ENCODE peak calls at places on chromosomes 12 and 14, in eight cellular contexts. R is GM10248, E is lower leg skin, L is cardiac fibroblast, N is left ventricle myocardium inferior, Q is heart left ventricle, Z is WERI-Rb-1, O is foreskin fibroblast. D is an unnamed sample.

GRCh38 chr14:88834883-88835431 is 10.5 kb downstream of the TTC8 start:
- DNase-seq in R (no peak), E (no peak), L (peak), N (no peak), Q (no peak), Z (no peak), O (peak), D (no peak)

GRCh38 chr12:101954681-101955080 is 77.3 kb downstream of the DRAM1 start:
- DNase-seq in R (no peak), E (no peak), L (no peak), N (no peak), Q (no peak), Z (no peak), O (no peak), D (no peak)

GRCh38 chr12:101415228-101415627 is 7.7 kb upstream of the ARL1 start:
- DNase-seq in R (no peak), E (no peak), L (no peak), N (no peak), Q (no peak), Z (no peak), O (no peak), D (no peak)

GRCh38 chr12:12726543-12727093 is 9.4 kb downstream of the CDKN1B start:
- DNase-seq in R (no peak), E (no peak), L (peak), N (no peak), Q (no peak), Z (no peak), O (peak), D (peak)

GRCh38 chr12:24714237-24714636 is 234.7 kb downstream of the BCAT1 start:
- DNase-seq in R (no peak), E (no peak), L (no peak), N (no peak), Q (no peak), Z (no peak), O (no peak), D (no peak)

GRCh38 chr14:93094121-93094918 is 21.4 kb downstream of the ITPK1 start:
- DNase-seq in R (no peak), E (no peak), L (no peak), N (no peak), Q (no peak), Z (no peak), O (no peak), D (no peak)

GRCh38 chr14:33280646-33281045 is 342.0 kb downstream of the NPAS3 start:
- DNase-seq in R (no peak), E (no peak), L (peak), N (no peak), Q (no peak), Z (no peak), O (no peak), D (peak)

GRCh38 chr14:89564291-89564957 is 147.4 kb upstream of the FOXN3 start:
- DNase-seq in R (no peak), E (no peak), L (no peak), N (no peak), Q (no peak), Z (no peak), O (no peak), D (no peak)

GRCh38 chr12:104827587-104827986 is 130.5 kb downstream of the SLC41A2 start:
- DNase-seq in R (no peak), E (no peak), L (peak), N (no peak), Q (no peak), Z (no peak), O (no peak), D (peak)

GRCh38 chr12:94171595-94171930 is 23.2 kb downstream of the PLXNC1 start:
- DNase-seq in R (no peak), E (no peak), L (peak), N (no peak), Q (no peak), Z (no peak), O (no peak), D (no peak)

GRCh38 chr12:25855716-25856115 is 102.8 kb upstream of the RASSF8 start:
- DNase-seq in R (no peak), E (no peak), L (peak), N (no peak), Q (no peak), Z (no peak), O (peak), D (no peak)

GRCh38 chr14:25032092-25032784 is 17.7 kb downstream of the STXBP6 start:
- DNase-seq in R (no peak), E (no peak), L (no peak), N (no peak), Q (no peak), Z (no peak), O (no peak), D (peak)

GRCh38 chr14:88463318-88463717 is 77.9 kb downstream of the SPATA7 start:
- DNase-seq in R (peak), E (no peak), L (peak), N (no peak), Q (no peak), Z (peak), O (no peak), D (peak)

GRCh38 chr14:22472466-22472865 is 116.6 kb downstream of the DAD1 start:
- DNase-seq in R (no peak), E (no peak), L (no peak), N (no peak), Q (no peak), Z (peak), O (no peak), D (no peak)

GRCh38 chr12:85835417-85835809 is 796 bp downstream of the RASSF9 start:
- DNase-seq in R (no peak), E (no peak), L (peak), N (no peak), Q (no peak), Z (no peak), O (peak), D (no peak)

GRCh38 chr14:52365071-52365470 is 51.0 kb downstream of the PTGER2 start:
- DNase-seq in R (no peak), E (no peak), L (peak), N (no peak), Q (no peak), Z (no peak), O (peak), D (no peak)

GRCh38 chr14:58955294-58955821 is 233.1 kb upstream of the DAAM1 start:
- DNase-seq in R (peak), E (no peak), L (no peak), N (no peak), Q (no peak), Z (no peak), O (no peak), D (no peak)

GRCh38 chr14:102516531-102517411 is 7.2 kb upstream of the ANKRD9 start:
- DNase-seq in R (peak), E (peak), L (peak), N (peak), Q (peak), Z (peak), O (no peak), D (peak)

GRCh38 chr12:82835217-82835616 is 148.5 kb downstream of the TMTC2 start:
- DNase-seq in R (no peak), E (no peak), L (peak), N (no peak), Q (no peak), Z (no peak), O (peak), D (no peak)

GRCh38 chr12:110270125-110270962 is 10.7 kb upstream of the ATP2A2 start:
- DNase-seq in R (no peak), E (peak), L (peak), N (peak), Q (peak), Z (peak), O (peak), D (no peak)

GRCh38 chr12:31961137-31961536 is 1.9 kb downstream of the RESF1 start:
- DNase-seq in R (no peak), E (no peak), L (no peak), N (no peak), Q (no peak), Z (no peak), O (no peak), D (no peak)

GRCh38 chr14:104109731-104110361 is 24.3 kb downstream of the ASPG start:
- DNase-seq in R (no peak), E (peak), L (no peak), N (peak), Q (peak), Z (peak), O (no peak), D (no peak)

GRCh38 chr14:30125322-30125944 is 197.8 kb upstream of the PRKD1 start:
- DNase-seq in R (no peak), E (no peak), L (peak), N (no peak), Q (no peak), Z (no peak), O (no peak), D (no peak)

GRCh38 chr14:71471604-71472003 is 460.6 kb upstream of the RGS6 start:
- DNase-seq in R (no peak), E (no peak), L (no peak), N (no peak), Q (no peak), Z (no peak), O (no peak), D (no peak)

GRCh38 chr12:19211802-19212201 is 82.3 kb downstream of the PLEKHA5 start:
- DNase-seq in R (no peak), E (no peak), L (no peak), N (no peak), Q (no peak), Z (no peak), O (no peak), D (no peak)
- TF ChIP-seq CTCF in R (no peak), E (no peak), L (no peak), N (no peak), Q (no peak), Z (no peak), O (no peak), D (no peak)

GRCh38 chr12:29402437-29402836 is 21.5 kb upstream of the ERGIC2 start:
- DNase-seq in R (no peak), E (no peak), L (no peak), N (no peak), Q (no peak), Z (no peak), O (no peak), D (no peak)

GRCh38 chr12:29395356-29395755 is 14.4 kb upstream of the ERGIC2 start:
- DNase-seq in R (no peak), E (no peak), L (no peak), N (no peak), Q (no peak), Z (no peak), O (no peak), D (no peak)

GRCh38 chr12:29403991-29404390 is 23.0 kb upstream of the ERGIC2 start:
- DNase-seq in R (no peak), E (no peak), L (no peak), N (no peak), Q (no peak), Z (no peak), O (no peak), D (no peak)

GRCh38 chr12:29396774-29397173 is 15.8 kb upstream of the ERGIC2 start:
- DNase-seq in R (no peak), E (no peak), L (peak), N (no peak), Q (no peak), Z (no peak), O (no peak), D (no peak)

GRCh38 chr12:29398495-29398894 is 17.5 kb upstream of the ERGIC2 start:
- DNase-seq in R (peak), E (no peak), L (no peak), N (no peak), Q (no peak), Z (no peak), O (no peak), D (no peak)
- TF ChIP-seq CTCF in R (no peak), E (no peak), L (no peak), N (no peak), Q (no peak), Z (no peak), O (no peak), D (no peak)

GRCh38 chr14:37563189-37563588 is 31.9 kb downstream of the FOXA1 start:
- DNase-seq in R (no peak), E (no peak), L (no peak), N (no peak), Q (no peak), Z (no peak), O (no peak), D (no peak)

GRCh38 chr14:37571391-37571790 is 23.7 kb downstream of the FOXA1 start:
- DNase-seq in R (no peak), E (no peak), L (no peak), N (no peak), Q (no peak), Z (no peak), O (no peak), D (no peak)

GRCh38 chr14:37566811-37567371 is 28.2 kb downstream of the FOXA1 start:
- DNase-seq in R (no peak), E (no peak), L (no peak), N (no peak), Q (no peak), Z (no peak), O (no peak), D (no peak)

GRCh38 chr14:37569729-37570128 is 25.3 kb downstream of the FOXA1 start:
- DNase-seq in R (no peak), E (no peak), L (no peak), N (no peak), Q (no peak), Z (no peak), O (no peak), D (no peak)

DNA sequence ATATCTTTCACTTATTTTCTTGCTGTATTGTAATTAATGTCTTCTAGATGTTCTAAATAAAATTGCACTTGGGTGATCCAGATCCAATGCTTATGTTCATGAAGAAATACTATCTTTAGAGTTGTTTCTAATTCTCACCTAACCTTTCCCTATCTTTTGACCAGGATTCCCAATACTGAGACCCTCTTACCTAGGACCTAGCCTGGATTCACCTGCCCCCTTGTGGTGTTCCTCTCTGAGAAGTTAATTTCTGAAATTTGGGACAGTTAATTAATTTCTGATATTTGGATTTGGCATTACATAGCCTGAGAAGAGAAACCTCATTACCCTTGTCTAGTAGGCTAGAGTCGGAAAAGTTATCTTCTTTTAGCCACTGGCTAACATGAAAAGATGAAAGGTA is 29.5 kb downstream of the FOXA1 start:
- DNase-seq in R (no peak), E (no peak), L (no peak), N (no peak), Q (no peak), Z (no peak), O (no peak), D (no peak)
- TF ChIP-seq CTCF in R (no peak), E (no peak), L (peak), N (no peak), Q (no peak), Z (no peak), O (peak), D (no peak)

GRCh38 chr12:116276433-116277216 is 868 bp downstream of the MED13L start:
- DNase-seq in R (peak), E (peak), L (peak), N (peak), Q (peak), Z (peak), O (peak), D (peak)
- TF ChIP-seq CTCF in R (no peak), E (no peak), L (peak), N (no peak), Q (no peak), Z (no peak), O (peak), D (no peak)

GRCh38 chr14:31505411-31505810 is 17.6 kb upstream of the GPR33 start:
- DNase-seq in R (no peak), E (no peak), L (peak), N (no peak), Q (no peak), Z (no peak), O (no peak), D (no peak)

GRCh38 chr14:31508140-31508539 is 20.3 kb upstream of the GPR33 start:
- DNase-seq in R (no peak), E (no peak), L (no peak), N (no peak), Q (no peak), Z (no peak), O (no peak), D (no peak)

GRCh38 chr14:31510855-31511254 is 23.0 kb upstream of the GPR33 start:
- DNase-seq in R (no peak), E (no peak), L (no peak), N (no peak), Q (no peak), Z (no peak), O (no peak), D (no peak)

DNA sequence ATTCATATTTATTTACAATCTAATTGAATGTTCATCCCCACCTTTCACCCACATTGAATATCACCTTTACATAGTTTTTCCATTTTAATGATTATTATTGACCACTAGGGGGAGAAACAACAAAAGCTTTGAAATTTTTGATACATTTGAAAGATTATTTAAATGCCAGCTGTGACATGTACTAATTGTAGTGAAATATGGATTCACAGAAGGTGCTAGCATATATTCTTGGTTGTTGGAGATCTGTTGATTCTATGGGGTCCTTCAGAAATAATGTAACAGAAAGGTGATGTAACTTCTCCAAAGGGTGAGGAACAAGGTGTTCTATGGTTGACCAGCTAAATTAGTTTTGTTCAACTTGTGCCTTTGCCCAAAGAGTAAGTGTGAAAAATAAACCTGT is 22.4 kb upstream of the GPR33 start:
- DNase-seq in R (peak), E (no peak), L (peak), N (no peak), Q (no peak), Z (no peak), O (no peak), D (no peak)
- TF ChIP-seq CTCF in R (peak), E (no peak), L (no peak), N (peak), Q (peak), Z (no peak), O (no peak), D (peak)

GRCh38 chr14:73660511-73660910 is 15.7 kb downstream of the DNAL1 start:
- DNase-seq in R (no peak), E (no peak), L (no peak), N (no peak), Q (no peak), Z (no peak), O (no peak), D (no peak)

GRCh38 chr14:73661872-73662271 is 17.1 kb downstream of the DNAL1 start:
- DNase-seq in R (no peak), E (no peak), L (peak), N (no peak), Q (no peak), Z (no peak), O (no peak), D (no peak)

GRCh38 chr14:73663548-73664212 is 18.9 kb downstream of the DNAL1 start:
- DNase-seq in R (peak), E (no peak), L (no peak), N (no peak), Q (no peak), Z (no peak), O (no peak), D (no peak)

GRCh38 chr14:73665130-73665529 is 20.3 kb downstream of the DNAL1 start:
- DNase-seq in R (no peak), E (no peak), L (no peak), N (no peak), Q (no peak), Z (no peak), O (no peak), D (no peak)

DNA sequence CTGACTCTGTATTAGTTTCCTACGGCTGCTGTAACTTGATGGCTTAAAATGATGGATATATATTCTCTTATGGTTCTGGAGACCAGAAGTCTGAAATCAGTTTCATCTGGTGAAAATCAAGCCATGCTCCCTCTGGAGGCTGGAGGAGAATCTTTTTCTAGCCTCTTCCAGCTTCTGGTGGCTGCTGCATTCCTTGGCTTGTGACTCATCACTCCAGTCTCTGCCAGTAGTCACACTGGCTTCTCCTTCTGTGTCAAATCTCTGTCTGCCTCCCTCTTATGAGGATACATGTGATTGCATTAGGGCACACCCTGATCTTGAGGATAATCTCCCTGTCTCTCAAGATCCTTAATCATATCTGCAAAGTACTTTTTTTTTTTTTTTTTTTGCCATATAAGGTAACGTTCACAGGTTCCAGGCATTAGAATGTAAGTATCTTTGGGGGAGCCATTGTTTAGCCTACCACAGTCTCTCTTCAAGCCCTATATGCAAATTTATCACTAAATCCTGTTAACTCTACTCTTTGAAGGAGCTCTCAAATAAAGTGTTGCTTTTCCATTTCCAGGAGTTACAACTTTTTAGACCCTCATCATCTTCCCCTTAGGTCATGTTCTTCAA is 17.8 kb downstream of the DNAL1 start:
- DNase-seq in R (no peak), E (no peak), L (peak), N (no peak), Q (no peak), Z (peak), O (peak), D (no peak)
- TF ChIP-seq CTCF in R (no peak), E (no peak), L (peak), N (no peak), Q (no peak), Z (peak), O (peak), D (no peak)

GRCh38 chr12:30902001-30902400 is 24.5 kb upstream of the TSPAN11 start:
- DNase-seq in R (no peak), E (no peak), L (no peak), N (no peak), Q (no peak), Z (no peak), O (no peak), D (no peak)

GRCh38 chr12:30908389-30909087 is 18.0 kb upstream of the TSPAN11 start:
- DNase-seq in R (no peak), E (no peak), L (peak), N (no peak), Q (no peak), Z (no peak), O (peak), D (no peak)

GRCh38 chr12:30902606-30903005 is 23.9 kb upstream of the TSPAN11 start:
- DNase-seq in R (no peak), E (no peak), L (no peak), N (no peak), Q (no peak), Z (no peak), O (no peak), D (no peak)

GRCh38 chr12:30909088-30909688 is 17.4 kb upstream of the TSPAN11 start:
- DNase-seq in R (no peak), E (no peak), L (no peak), N (no peak), Q (no peak), Z (no peak), O (no peak), D (no peak)

GRCh38 chr12:30905483-30906009 is 21.0 kb upstream of the TSPAN11 start:
- DNase-seq in R (no peak), E (no peak), L (no peak), N (no peak), Q (no peak), Z (no peak), O (no peak), D (no peak)
- TF ChIP-seq CTCF in R (no peak), E (no peak), L (no peak), N (no peak), Q (no peak), Z (no peak), O (no peak), D (no peak)

GRCh38 chr14:95431199-95432145 is 85.0 kb downstream of the SYNE3 start:
- DNase-seq in R (no peak), E (no peak), L (peak), N (no peak), Q (no peak), Z (peak), O (no peak), D (no peak)
- TF ChIP-seq CTCF in R (peak), E (no peak), L (peak), N (peak), Q (peak), Z (peak), O (peak), D (peak)

GRCh38 chr12:53352331-53353258 is 16.4 kb upstream of the SP7 start:
- DNase-seq in R (peak), E (peak), L (peak), N (peak), Q (peak), Z (peak), O (peak), D (peak)
- TF ChIP-seq CTCF in R (peak), E (peak), L (peak), N (peak), Q (peak), Z (peak), O (peak), D (peak)